ENCODE peak calls at places on chromosome 15, in four cellular contexts. A is HepG2; O is activated CD8-positive, alpha-beta memory T cell treated with anti-CD3 and anti-CD28 coated beads for 48 hours; E is natural killer cell treated with Interleukin-12 subunit alpha and Interleukin-12 subunit beta and Interleukin-15 and Interleukin-18, amount 100 ng/mL, for 72 hours. V is an unnamed sample.

GRCh38 chr15:100307241-100307855 is 34.4 kb downstream of the ADAMTS17 start:
- DNase-seq in A (no peak), O (no peak), E (no peak), V (no peak)

GRCh38 chr15:67296684-67297083 is 42.1 kb downstream of the IQCH start:
- DNase-seq in A (no peak), O (no peak), E (no peak), V (no peak)

GRCh38 chr15:96333194-96334016 is 2.9 kb downstream of the NR2F2 start:
- DNase-seq in A (no peak), O (no peak), E (no peak), V (peak; percentile 44)

GRCh38 chr15:81054236-81054635 is 53.5 kb downstream of the TLNRD1 start:
- DNase-seq in A (no peak), O (no peak), E (no peak), V (no peak)

GRCh38 chr15:89399390-89400120 is 64.9 kb upstream of the POLG start:
- DNase-seq in A (no peak), O (no peak), E (peak; percentile 76), V (no peak)

GRCh38 chr15:64686130-64686735 is 89.2 kb downstream of the RBPMS2 start:
- DNase-seq in A (peak; percentile 45), O (no peak), E (no peak), V (no peak)

GRCh38 chr15:90037961-90038633 is 37.0 kb downstream of the ZNF710 start:
- DNase-seq in A (peak; percentile 52), O (no peak), E (peak; percentile 66), V (peak; percentile 55)

GRCh38 chr15:33985287-33985686 is 17.0 kb downstream of the CHRM5 start:
- DNase-seq in A (no peak), O (no peak), E (no peak), V (no peak)

GRCh38 chr15:87597346-87598052 is 659.0 kb downstream of the NTRK3 start:
- DNase-seq in A (no peak), O (no peak), E (no peak), V (no peak)

GRCh38 chr15:98904466-98905048 is 103.0 kb downstream of the PGPEP1L start:
- DNase-seq in A (peak; percentile 41), O (no peak), E (no peak), V (peak; percentile 82)

GRCh38 chr15:89088605-89089315 is 504 bp downstream of the ABHD2 start:
- DNase-seq in A (no peak), O (no peak), E (peak; percentile 64), V (no peak)

GRCh38 chr15:53976844-53977392 is 1.3 kb upstream of the UNC13C start:
- DNase-seq in A (peak; percentile 5), O (no peak), E (no peak), V (no peak)

GRCh38 chr15:74571191-74571590 is 30.2 kb downstream of the ARID3B start:
- DNase-seq in A (no peak), O (no peak), E (no peak), V (no peak)

V was measured in HL-60.